ENCODE peak calls at places on chromosomes 3 and 15, in ten cellular contexts. R, N, L, Q, G, P, Z, U, I and S are unnamed samples.
A peak's percentile ranks its signal among the peaks of the same experiment; 100 is the strongest.

GRCh38 chr3:12155264-12155663 is 3.4 kb downstream of the TIMP4 start:
- DNase-seq in Q (no peak), Z (peak; percentile 16), P (no peak), N (no peak), U (no peak), I (no peak), R (no peak), L (no peak), G (no peak), S (no peak)

GRCh38 chr15:38708672-38709188 is 144.1 kb upstream of the RASGRP1 start:
- DNase-seq in Z (no peak), N (no peak), U (no peak), G (no peak), I (no peak), Q (no peak), R (no peak), P (peak; percentile 81), L (no peak), S (no peak)

GRCh38 chr15:68524753-68525584 is 53.8 kb upstream of the CORO2B start:
- DNase-seq in Q (no peak), N (no peak), I (peak; percentile 14), L (no peak), R (peak; percentile 90), Z (no peak), P (peak; percentile 90), G (no peak), U (no peak), S (peak; percentile 88)

GRCh38 chr3:28800203-28800602 is 451.6 kb upstream of the AZI2 start:
- DNase-seq in Z (no peak), P (no peak), N (no peak), R (no peak), I (no peak), G (no peak), L (no peak), U (no peak), Q (no peak), S (no peak)

GRCh38 chr3:86958534-86958933 is 32.4 kb downstream of the VGLL3 start:
- DNase-seq in L (no peak), I (peak; percentile 29), Q (no peak), R (peak; percentile 82), P (peak; percentile 60), N (no peak), Z (no peak), G (no peak), U (no peak), S (peak; percentile 73)

GRCh38 chr3:194135806-194136518 is at the start of gene HES1:
- DNase-seq in P (peak; percentile 99), N (peak; percentile 95), Z (peak; percentile 98), L (peak; percentile 95), R (peak; percentile 98), Q (no peak), U (peak; percentile 93), G (peak; percentile 70), I (peak; percentile 98), S (peak; percentile 80)

GRCh38 chr3:33096103-33096868 is 660 bp downstream of the GLB1 start:
- DNase-seq in L (peak; percentile 14), Q (no peak), N (peak; percentile 88), R (peak; percentile 30), P (peak; percentile 44), I (peak; percentile 48), Z (no peak), G (peak; percentile 46), U (peak; percentile 47), S (no peak)

GRCh38 chr3:72907851-72908620 is 20.2 kb downstream of the GXYLT2 start:
- DNase-seq in U (no peak), Q (no peak), I (peak; percentile 37), Z (peak; percentile 83), L (no peak), N (no peak), P (peak; percentile 81), G (no peak), R (peak; percentile 96), S (peak; percentile 92)

GRCh38 chr3:106261915-106262683 is 393.3 kb upstream of the CBLB start:
- DNase-seq in N (no peak), Q (peak; percentile 46), L (no peak), I (peak; percentile 58), Z (no peak), G (no peak), R (peak; percentile 93), P (peak; percentile 96), U (no peak), S (peak; percentile 81)

GRCh38 chr3:187808466-187809291 is 63.4 kb upstream of the BCL6 start:
- DNase-seq in P (no peak), G (no peak), Z (no peak), N (no peak), Q (no peak), I (peak; percentile 79), U (no peak), R (no peak), L (peak; percentile 68), S (no peak)

GRCh38 chr3:144670560-144670959 is 698.9 kb downstream of the DIPK2A start:
- DNase-seq in I (no peak), G (no peak), Z (no peak), N (no peak), Q (no peak), L (no peak), U (no peak), P (no peak), R (peak; percentile 50), S (no peak)

GRCh38 chr3:132660056-132660744 is at the start of gene UBA5:
- DNase-seq in N (peak; percentile 86), P (peak; percentile 70), I (peak; percentile 76), L (peak; percentile 71), G (peak; percentile 58), Q (peak; percentile 16), R (peak; percentile 61), Z (peak; percentile 74), U (peak; percentile 50), S (no peak)

GRCh38 chr15:74489518-74490338 is 28.8 kb upstream of the UBL7 start:
- DNase-seq in G (peak; percentile 79), Q (peak; percentile 19), I (peak; percentile 20), P (peak; percentile 32), R (peak; percentile 20), L (peak; percentile 67), N (peak; percentile 71), U (peak; percentile 75), Z (no peak), S (no peak)

GRCh38 chr3:72405943-72406585 is 442.2 kb downstream of the SHQ1 start:
- DNase-seq in Z (no peak), U (no peak), R (no peak), I (no peak), G (no peak), P (no peak), N (no peak), Q (no peak), L (no peak), S (no peak)

GRCh38 chr15:59649603-59650002 is 7.7 kb downstream of the GTF2A2 start:
- DNase-seq in R (no peak), L (no peak), U (no peak), P (no peak), I (no peak), Z (no peak), Q (no peak), N (no peak), G (no peak), S (no peak)

GRCh38 chr3:46538803-46539442 is 27.2 kb downstream of the LRRC2 start:
- DNase-seq in N (peak; percentile 73), U (peak; percentile 33), Q (no peak), L (no peak), Z (no peak), P (peak; percentile 38), R (peak; percentile 53), I (no peak), G (no peak), S (no peak)

GRCh38 chr3:197139586-197139985 is 110.0 kb upstream of the MELTF start:
- DNase-seq in R (no peak), Q (no peak), L (no peak), I (no peak), Z (no peak), N (no peak), U (no peak), G (no peak), P (no peak), S (no peak)

GRCh38 chr3:159919873-159920272 is 68.8 kb upstream of the IL12A start:
- DNase-seq in L (no peak), Q (no peak), U (no peak), Z (no peak), P (no peak), R (peak; percentile 33), I (peak; percentile 29), N (no peak), G (no peak), S (no peak)

GRCh38 chr3:174945951-174946350 is 86.8 kb downstream of the NAALADL2 start:
- DNase-seq in R (no peak), L (no peak), Q (no peak), I (no peak), P (no peak), N (no peak), Z (no peak), U (no peak), G (no peak), S (no peak)

GRCh38 chr15:48802257-48802656 is 8.6 kb downstream of the CEP152 start:
- DNase-seq in Z (no peak), G (no peak), R (no peak), N (no peak), L (no peak), P (no peak), Q (no peak), U (no peak), I (no peak), S (no peak)